ENCODE peak calls at places on chromosomes 6 and 20, in ten cellular contexts. O is LHCN-M2; C is hepatic stellate cell; F is astrocyte of the spinal cord; Z is kidney tubule cell; X is omental fat pad; E is activated naive CD4-positive, alpha-beta T cell; G is HFF-Myc; J is uterus; L is stimulated activated CD8-positive, alpha-beta memory T cell treated with anti-CD3 and anti-CD28 coated beads, Interleukin-12 subunit alpha, Interleukin-12 subunit beta, amount 100 ng/mL, for 4 hours. U is an unnamed sample.

GRCh38 chr6:45082091-45082490 is 246.0 kb upstream of the RUNX2 start:
- DNase-seq in O (no peak), C (no peak), F (no peak), Z (no peak), X (no peak), E (no peak), G (no peak), J (no peak), L (no peak), U (no peak)

GRCh38 chr20:1844723-1845523 is 50.3 kb upstream of the SIRPA start:
- DNase-seq in O (no peak), C (no peak), F (peak; percentile 30), Z (no peak), X (no peak), E (no peak), G (peak; percentile 37), J (no peak), L (no peak), U (no peak)

GRCh38 chr20:23286346-23286745 is 64.2 kb upstream of the NXT1 start:
- DNase-seq in O (no peak), C (no peak), F (no peak), Z (no peak), X (no peak), E (no peak), G (no peak), J (no peak), L (no peak), U (no peak)

GRCh38 chr6:157561037-157561790 is 180.2 kb downstream of the ZDHHC14 start:
- DNase-seq in O (no peak), C (no peak), F (no peak), Z (no peak), X (no peak), E (no peak), G (no peak), J (no peak), L (no peak), U (no peak)

GRCh38 chr6:40894962-40895799 is 143.8 kb downstream of the UNC5CL start:
- DNase-seq in O (peak; percentile 55), C (peak; percentile 81), F (peak; percentile 39), Z (peak; percentile 81), X (no peak), E (no peak), G (no peak), J (peak; percentile 21), L (no peak), U (no peak)

GRCh38 chr6:33116881-33117711 is 41.3 kb downstream of the HLA-DPB1 start:
- DNase-seq in O (no peak), C (no peak), F (no peak), Z (no peak), X (no peak), E (no peak), G (no peak), J (no peak), L (no peak), U (no peak)

GRCh38 chr6:17851720-17852161 is 135.7 kb downstream of the KIF13A start:
- DNase-seq in O (no peak), C (peak; percentile 16), F (peak; percentile 62), Z (no peak), X (no peak), E (no peak), G (no peak), J (no peak), L (no peak), U (no peak)

GRCh38 chr6:136037885-136038460 is 186.5 kb downstream of the PDE7B start:
- DNase-seq in O (peak; percentile 36), C (peak; percentile 8), F (peak; percentile 72), Z (peak; percentile 4), X (no peak), E (no peak), G (no peak), J (peak; percentile 41), L (no peak), U (no peak)

GRCh38 chr6:116451916-116452315 is 9.3 kb upstream of the CALHM6 start:
- DNase-seq in O (no peak), C (no peak), F (no peak), Z (no peak), X (no peak), E (no peak), G (no peak), J (no peak), L (no peak), U (no peak)

GRCh38 chr6:163085426-163085825 is 329.1 kb upstream of the QKI start:
- DNase-seq in O (no peak), C (no peak), F (no peak), Z (no peak), X (no peak), E (no peak), G (no peak), J (no peak), L (no peak), U (no peak)

GRCh38 chr6:169839898-169840631 is 88.6 kb downstream of the ERMARD start:
- DNase-seq in O (no peak), C (no peak), F (no peak), Z (no peak), X (no peak), E (no peak), G (no peak), J (no peak), L (no peak), U (no peak)

GRCh38 chr6:141309295-141309694 is 823.4 kb upstream of the GJE1 start:
- DNase-seq in O (peak; percentile 38), C (no peak), F (no peak), Z (no peak), X (no peak), E (no peak), G (peak; percentile 7), J (no peak), L (no peak), U (no peak)

GRCh38 chr20:17835240-17835940 is 133.2 kb downstream of the SNX5 start:
- DNase-seq in O (peak; percentile 80), C (peak; percentile 65), F (peak; percentile 78), Z (peak; percentile 51), X (no peak), E (no peak), G (no peak), J (peak; percentile 70), L (no peak), U (no peak)

GRCh38 chr6:26223213-26223612 is 136.0 kb downstream of the HFE start:
- DNase-seq in O (no peak), C (no peak), F (peak; percentile 47), Z (no peak), X (no peak), E (no peak), G (no peak), J (no peak), L (no peak), U (no peak)

GRCh38 chr6:169986171-169986847 is 234.9 kb downstream of the ERMARD start:
- DNase-seq in O (no peak), C (no peak), F (no peak), Z (no peak), X (no peak), E (no peak), G (no peak), J (no peak), L (no peak), U (no peak)

GRCh38 chr20:48850257-48850656 is 22.5 kb upstream of the PREX1 start:
- DNase-seq in O (no peak), C (no peak), F (no peak), Z (no peak), X (no peak), E (no peak), G (no peak), J (no peak), L (no peak), U (no peak)

GRCh38 chr6:18165746-18166145 is 10.5 kb downstream of the KDM1B start:
- DNase-seq in O (peak; percentile 59), C (no peak), F (no peak), Z (no peak), X (no peak), E (no peak), G (no peak), J (no peak), L (no peak), U (no peak)

GRCh38 chr6:158290659-158291058 is 21.6 kb upstream of the TULP4 start:
- DNase-seq in O (no peak), C (no peak), F (no peak), Z (peak; percentile 59), X (no peak), E (peak; percentile 12), G (no peak), J (no peak), L (no peak), U (peak; percentile 48)

GRCh38 chr20:19864130-19864529 is 106.1 kb downstream of the RIN2 start:
- DNase-seq in O (peak; percentile 71), C (no peak), F (no peak), Z (no peak), X (no peak), E (no peak), G (no peak), J (no peak), L (no peak), U (no peak)

GRCh38 chr20:58611236-58612020 is 39.7 kb upstream of the STX16 start:
- DNase-seq in O (no peak), C (no peak), F (no peak), Z (no peak), X (no peak), E (no peak), G (no peak), J (no peak), L (no peak), U (no peak)

GRCh38 chr6:24431045-24431451 is 28.3 kb downstream of the MRS2 start:
- DNase-seq in O (peak; percentile 44), C (peak; percentile 51), F (peak; percentile 48), Z (peak; percentile 64), X (no peak), E (no peak), G (peak; percentile 30), J (no peak), L (no peak), U (no peak)

GRCh38 chr20:40279390-40279789 is 409.6 kb downstream of the MAFB start:
- DNase-seq in O (peak; percentile 3), C (peak; percentile 48), F (peak; percentile 88), Z (peak; percentile 38), X (no peak), E (no peak), G (peak; percentile 92), J (peak; percentile 33), L (no peak), U (no peak)

GRCh38 chr20:25626779-25627178 is 3.0 kb upstream of the NANP start:
- DNase-seq in O (no peak), C (no peak), F (no peak), Z (no peak), X (no peak), E (no peak), G (no peak), J (no peak), L (no peak), U (no peak)

GRCh38 chr6:11212625-11213024 is 19.8 kb downstream of the NEDD9 start:
- DNase-seq in O (peak; percentile 67), C (peak; percentile 53), F (peak; percentile 69), Z (peak; percentile 75), X (no peak), E (no peak), G (no peak), J (peak; percentile 69), L (no peak), U (no peak)

GRCh38 chr6:16976418-16977183 is 125.2 kb upstream of the STMND1 start:
- DNase-seq in O (no peak), C (no peak), F (no peak), Z (no peak), X (no peak), E (no peak), G (no peak), J (no peak), L (no peak), U (no peak)

GRCh38 chr20:37907677-37908397 is 4.9 kb downstream of the VSTM2L start:
- DNase-seq in O (peak; percentile 81), C (peak; percentile 82), F (peak; percentile 91), Z (peak; percentile 83), X (no peak), E (no peak), G (peak; percentile 11), J (no peak), L (no peak), U (no peak)

GRCh38 chr6:14889698-14890593 is 355.9 kb upstream of the JARID2 start:
- DNase-seq in O (no peak), C (no peak), F (no peak), Z (no peak), X (no peak), E (no peak), G (no peak), J (no peak), L (no peak), U (no peak)